ENCODE peak calls at places on chromosome 10, in four cellular contexts. L is activated CD4-positive, alpha-beta T cell treated with anti-CD3 and anti-CD28 coated beads, Interleukin-2, amount 50 U/mL, for 24 hours; H is H7; F is fibroblast of mammary gland. X is an unnamed sample.

GRCh38 chr10:43111101-43111500 is 27.1 kb upstream of the CSGALNACT2 start:
- DNase-seq in L (no peak), H (no peak), F (no peak), X (no peak)

GRCh38 chr10:3420527-3421469 is 248.2 kb upstream of the PITRM1 start:
- DNase-seq in L (no peak), H (no peak), F (no peak), X (no peak)

GRCh38 chr10:95501203-95502094 is 59.7 kb downstream of the SORBS1 start:
- DNase-seq in L (no peak), H (no peak), F (no peak), X (no peak)

GRCh38 chr10:76523215-76523614 is 1091.8 kb downstream of the LRMDA start:
- DNase-seq in L (no peak), H (no peak), F (no peak), X (no peak)

GRCh38 chr10:118472961-118473675 is 122.3 kb downstream of the PRLHR start:
- DNase-seq in L (no peak), H (no peak), F (peak; percentile 20), X (no peak)

GRCh38 chr10:102918817-102919236 is 733 bp downstream of the CNNM2 start:
- DNase-seq in L (no peak), H (peak; percentile 63), F (no peak), X (no peak)

GRCh38 chr10:82160291-82160690 is 285.3 kb downstream of the NRG3 start:
- DNase-seq in L (no peak), H (no peak), F (no peak), X (no peak)

GRCh38 chr10:28077889-28078288 is 79.0 kb upstream of the ODAD2 start:
- DNase-seq in L (no peak), H (no peak), F (peak; percentile 23), X (no peak)

GRCh38 chr10:99654791-99655190 is 4.5 kb upstream of the ENTPD7 start:
- DNase-seq in L (no peak), H (no peak), F (no peak), X (no peak)

GRCh38 chr10:99859585-99859984 is 77.1 kb downstream of the ABCC2 start:
- DNase-seq in L (no peak), H (no peak), F (no peak), X (no peak)

GRCh38 chr10:18312385-18313145 is 172.3 kb downstream of the CACNB2 start:
- DNase-seq in L (no peak), H (peak; percentile 27), F (peak; percentile 80), X (no peak)

GRCh38 chr10:34889004-34889869 is 74.1 kb upstream of the PARD3 start:
- DNase-seq in L (no peak), H (no peak), F (peak; percentile 14), X (no peak)

GRCh38 chr10:4546500-4546899 is 279.5 kb upstream of the AKR1E2 start:
- DNase-seq in L (peak; percentile 33), H (no peak), F (peak; percentile 99), X (no peak)

GRCh38 chr10:16986406-16987128 is 143.0 kb downstream of the CUBN start:
- DNase-seq in L (no peak), H (no peak), F (peak; percentile 76), X (no peak)

GRCh38 chr10:89207801-89208551 is 859 bp upstream of the CH25H start:
- DNase-seq in L (no peak), H (peak; percentile 71), F (peak; percentile 17), X (no peak)

GRCh38 chr10:90658791-90659190 is 199.0 kb downstream of the HTR7 start:
- DNase-seq in L (no peak), H (no peak), F (no peak), X (no peak)

GRCh38 chr10:7260412-7260900 is 150.4 kb downstream of the SFMBT2 start:
- DNase-seq in L (no peak), H (peak; percentile 78), F (peak; percentile 99), X (no peak)

GRCh38 chr10:117074621-117075020 is 63.4 kb downstream of the VAX1 start:
- DNase-seq in L (no peak), H (peak; percentile 36), F (no peak), X (no peak)

GRCh38 chr10:28913436-28913835 is 236.1 kb downstream of the BAMBI start:
- DNase-seq in L (no peak), H (no peak), F (no peak), X (no peak)

X was measured in D721Med.